ENCODE peak calls at places on chromosomes 1 and 21, in four cellular contexts. One of them, this sample, is unnamed.

GRCh38 chr21:35528109-35529042 is 479.3 kb upstream of the RUNX1 start:
- DNase-seq in astrocyte of the cerebellum: no peak
- DNase-seq in hepatocyte: no peak
- DNase-seq in fibroblast of mammary gland: no peak
- DNase-seq in this sample: no peak

GRCh38 chr1:232937741-232938375 is 12.6 kb upstream of the NTPCR start:
- DNase-seq in astrocyte of the cerebellum: no peak
- DNase-seq in hepatocyte: no peak
- DNase-seq in fibroblast of mammary gland: no peak
- DNase-seq in this sample: no peak

GRCh38 chr21:34734696-34735095 is 65.9 kb downstream of the CLIC6 start:
- DNase-seq in astrocyte of the cerebellum: no peak
- DNase-seq in hepatocyte: no peak
- DNase-seq in fibroblast of mammary gland: peak
- DNase-seq in this sample: no peak

GRCh38 chr1:147654511-147654910 is 15.8 kb downstream of the ACP6 start:
- DNase-seq in astrocyte of the cerebellum: no peak
- DNase-seq in hepatocyte: no peak
- DNase-seq in fibroblast of mammary gland: no peak
- DNase-seq in this sample: no peak

GRCh38 chr1:205927247-205927646 is 16.0 kb downstream of the SLC26A9 start:
- DNase-seq in astrocyte of the cerebellum: no peak
- DNase-seq in hepatocyte: no peak
- DNase-seq in fibroblast of mammary gland: no peak
- DNase-seq in this sample: no peak

GRCh38 chr1:212255705-212256307 is 29.4 kb upstream of the PPP2R5A start:
- DNase-seq in astrocyte of the cerebellum: no peak
- DNase-seq in hepatocyte: no peak
- DNase-seq in fibroblast of mammary gland: no peak
- DNase-seq in this sample: no peak

GRCh38 chr1:212127219-212127618 is 91.7 kb downstream of the DTL start:
- DNase-seq in astrocyte of the cerebellum: no peak
- DNase-seq in hepatocyte: no peak
- DNase-seq in fibroblast of mammary gland: no peak
- DNase-seq in this sample: no peak

GRCh38 chr1:186578325-186579016 is 101.8 kb downstream of the PTGS2 start:
- DNase-seq in astrocyte of the cerebellum: no peak
- DNase-seq in hepatocyte: peak
- DNase-seq in fibroblast of mammary gland: no peak
- DNase-seq in this sample: no peak

GRCh38 chr1:229013981-229014380 is 256.9 kb upstream of the RAB4A start:
- DNase-seq in astrocyte of the cerebellum: no peak
- DNase-seq in hepatocyte: no peak
- DNase-seq in fibroblast of mammary gland: no peak
- DNase-seq in this sample: no peak

GRCh38 chr1:110524311-110525249 is 5.6 kb upstream of the KCNA10 start:
- DNase-seq in astrocyte of the cerebellum: no peak
- DNase-seq in hepatocyte: peak
- DNase-seq in fibroblast of mammary gland: peak
- DNase-seq in this sample: no peak

GRCh38 chr1:30232288-30232899 is 491.0 kb downstream of the MATN1 start:
- DNase-seq in astrocyte of the cerebellum: no peak
- DNase-seq in hepatocyte: peak
- DNase-seq in fibroblast of mammary gland: peak
- DNase-seq in this sample: no peak

GRCh38 chr21:35940074-35940927 is 120.0 kb downstream of the SETD4 start:
- DNase-seq in astrocyte of the cerebellum: peak
- DNase-seq in hepatocyte: peak
- DNase-seq in fibroblast of mammary gland: peak
- DNase-seq in this sample: peak

GRCh38 chr1:63662056-63662836 is 69.0 kb downstream of the PGM1 start:
- DNase-seq in astrocyte of the cerebellum: peak
- DNase-seq in hepatocyte: no peak
- DNase-seq in fibroblast of mammary gland: peak
- DNase-seq in this sample: no peak

GRCh38 chr1:192225713-192226112 is 67.5 kb downstream of the RGS18 start:
- DNase-seq in astrocyte of the cerebellum: peak
- DNase-seq in hepatocyte: no peak
- DNase-seq in fibroblast of mammary gland: peak
- DNase-seq in this sample: no peak

GRCh38 chr1:66353207-66353606 is 180.7 kb upstream of the SGIP1 start:
- DNase-seq in astrocyte of the cerebellum: no peak
- DNase-seq in hepatocyte: no peak
- DNase-seq in fibroblast of mammary gland: no peak
- DNase-seq in this sample: no peak

GRCh38 chr1:108590947-108591346 is 31.0 kb downstream of the EEIG2 start:
- DNase-seq in astrocyte of the cerebellum: peak
- DNase-seq in hepatocyte: peak
- DNase-seq in fibroblast of mammary gland: peak
- DNase-seq in this sample: peak

GRCh38 chr1:96464991-96465875 is 256.4 kb upstream of the PTBP2 start:
- DNase-seq in astrocyte of the cerebellum: no peak
- DNase-seq in hepatocyte: no peak
- DNase-seq in fibroblast of mammary gland: peak
- DNase-seq in this sample: no peak

GRCh38 chr1:221837886-221838285 is 96.0 kb upstream of the DUSP10 start:
- DNase-seq in astrocyte of the cerebellum: no peak
- DNase-seq in hepatocyte: no peak
- DNase-seq in fibroblast of mammary gland: no peak
- DNase-seq in this sample: no peak

GRCh38 chr1:54273837-54274192 is 73.8 kb downstream of the MRPL37 start:
- DNase-seq in astrocyte of the cerebellum: no peak
- DNase-seq in hepatocyte: peak
- DNase-seq in fibroblast of mammary gland: peak
- DNase-seq in this sample: no peak

GRCh38 chr1:13828454-13829151 is 128.6 kb downstream of the PRDM2 start:
- DNase-seq in astrocyte of the cerebellum: no peak
- DNase-seq in hepatocyte: peak
- DNase-seq in fibroblast of mammary gland: peak
- DNase-seq in this sample: no peak

GRCh38 chr1:206524739-206525364 is 17.5 kb downstream of the RASSF5 start:
- DNase-seq in astrocyte of the cerebellum: no peak
- DNase-seq in hepatocyte: no peak
- DNase-seq in fibroblast of mammary gland: no peak
- DNase-seq in this sample: no peak

GRCh38 chr1:229664133-229664689 is 38.2 kb downstream of the URB2 start:
- DNase-seq in astrocyte of the cerebellum: no peak
- DNase-seq in hepatocyte: peak
- DNase-seq in fibroblast of mammary gland: peak
- DNase-seq in this sample: peak

GRCh38 chr21:46153259-46154154 is 1.9 kb downstream of the FTCD start:
- DNase-seq in astrocyte of the cerebellum: no peak
- DNase-seq in hepatocyte: peak
- DNase-seq in fibroblast of mammary gland: no peak
- DNase-seq in this sample: no peak

GRCh38 chr1:32025515-32025914 is 11.8 kb downstream of the KHDRBS1 start:
- DNase-seq in astrocyte of the cerebellum: no peak
- DNase-seq in hepatocyte: no peak
- DNase-seq in fibroblast of mammary gland: no peak
- DNase-seq in this sample: no peak

GRCh38 chr1:244027491-244027890 is 23.6 kb upstream of the ZBTB18 start:
- DNase-seq in astrocyte of the cerebellum: no peak
- DNase-seq in hepatocyte: no peak
- DNase-seq in fibroblast of mammary gland: no peak
- DNase-seq in this sample: no peak

GRCh38 chr1:113453771-113454083 is 63.4 kb downstream of the MAGI3 start:
- DNase-seq in astrocyte of the cerebellum: no peak
- DNase-seq in hepatocyte: no peak
- DNase-seq in fibroblast of mammary gland: no peak
- DNase-seq in this sample: no peak

GRCh38 chr1:29455781-29456180 is 219.5 kb downstream of the PTPRU start:
- DNase-seq in astrocyte of the cerebellum: no peak
- DNase-seq in hepatocyte: no peak
- DNase-seq in fibroblast of mammary gland: no peak
- DNase-seq in this sample: no peak

GRCh38 chr1:185864889-185865288 is 130.7 kb downstream of the HMCN1 start:
- DNase-seq in astrocyte of the cerebellum: peak
- DNase-seq in hepatocyte: no peak
- DNase-seq in fibroblast of mammary gland: peak
- DNase-seq in this sample: no peak

GRCh38 chr1:87399264-87399663 is 70.6 kb downstream of the LMO4 start:
- DNase-seq in astrocyte of the cerebellum: no peak
- DNase-seq in hepatocyte: no peak
- DNase-seq in fibroblast of mammary gland: peak
- DNase-seq in this sample: no peak

GRCh38 chr1:7376676-7377075 is 394.4 kb upstream of the VAMP3 start:
- DNase-seq in astrocyte of the cerebellum: no peak
- DNase-seq in hepatocyte: no peak
- DNase-seq in fibroblast of mammary gland: no peak
- DNase-seq in this sample: no peak

GRCh38 chr1:207748737-207749528 is 2.9 kb upstream of the CD46 start:
- DNase-seq in astrocyte of the cerebellum: no peak
- DNase-seq in hepatocyte: no peak
- DNase-seq in fibroblast of mammary gland: no peak
- DNase-seq in this sample: peak

GRCh38 chr1:58005212-58005611 is 541.3 kb downstream of the OMA1 start:
- DNase-seq in astrocyte of the cerebellum: no peak
- DNase-seq in hepatocyte: no peak
- DNase-seq in fibroblast of mammary gland: no peak
- DNase-seq in this sample: no peak

GRCh38 chr1:20142001-20142710 is 3.0 kb downstream of the PLA2G2F start:
- DNase-seq in astrocyte of the cerebellum: no peak
- DNase-seq in hepatocyte: no peak
- DNase-seq in fibroblast of mammary gland: no peak
- DNase-seq in this sample: no peak

GRCh38 chr1:61051455-61052392 is 30.6 kb upstream of the NFIA start:
- DNase-seq in astrocyte of the cerebellum: no peak
- DNase-seq in hepatocyte: no peak
- DNase-seq in fibroblast of mammary gland: peak
- DNase-seq in this sample: no peak

GRCh38 chr1:90412563-90412962 is 304.5 kb downstream of the BARHL2 start:
- DNase-seq in astrocyte of the cerebellum: no peak
- DNase-seq in hepatocyte: no peak
- DNase-seq in fibroblast of mammary gland: no peak
- DNase-seq in this sample: no peak

GRCh38 chr1:90411155-90411554 is 305.9 kb downstream of the BARHL2 start:
- DNase-seq in astrocyte of the cerebellum: no peak
- DNase-seq in hepatocyte: peak
- DNase-seq in fibroblast of mammary gland: no peak
- DNase-seq in this sample: no peak

GRCh38 chr1:90413519-90413918 is 303.6 kb downstream of the BARHL2 start:
- DNase-seq in astrocyte of the cerebellum: no peak
- DNase-seq in hepatocyte: no peak
- DNase-seq in fibroblast of mammary gland: no peak
- DNase-seq in this sample: no peak

GRCh38 chr1:90414201-90414600 is 302.9 kb downstream of the BARHL2 start:
- DNase-seq in astrocyte of the cerebellum: no peak
- DNase-seq in hepatocyte: no peak
- DNase-seq in fibroblast of mammary gland: no peak
- DNase-seq in this sample: no peak

GRCh38 chr1:90417139-90417538 is 300.0 kb downstream of the BARHL2 start:
- DNase-seq in astrocyte of the cerebellum: peak
- DNase-seq in hepatocyte: no peak
- DNase-seq in fibroblast of mammary gland: no peak
- DNase-seq in this sample: no peak
- H3K4me3 ChIP-seq in astrocyte of the cerebellum: no peak
- H3K4me3 ChIP-seq in hepatocyte: no peak
- H3K4me3 ChIP-seq in fibroblast of mammary gland: no peak
- H3K4me3 ChIP-seq in this sample: no peak

GRCh38 chr1:89640440-89640839 is 7.5 kb downstream of the LRRC8C start:
- DNase-seq in astrocyte of the cerebellum: no peak
- DNase-seq in hepatocyte: no peak
- DNase-seq in fibroblast of mammary gland: no peak
- DNase-seq in this sample: no peak
- TF ChIP-seq CTCF in astrocyte of the cerebellum: no peak
- TF ChIP-seq CTCF in hepatocyte: no peak
- TF ChIP-seq CTCF in fibroblast of mammary gland: no peak
- TF ChIP-seq CTCF in this sample: no peak

GRCh38 chr1:35573198-35573775 is at the start of gene TFAP2E:
- DNase-seq in astrocyte of the cerebellum: no peak
- DNase-seq in hepatocyte: no peak
- DNase-seq in fibroblast of mammary gland: peak
- DNase-seq in this sample: no peak
- H3K4me3 ChIP-seq in astrocyte of the cerebellum: peak
- H3K4me3 ChIP-seq in hepatocyte: peak
- H3K4me3 ChIP-seq in fibroblast of mammary gland: peak
- H3K4me3 ChIP-seq in this sample: peak

GRCh38 chr1:46622341-46622740 is 5.7 kb upstream of the MOB3C start:
- DNase-seq in astrocyte of the cerebellum: no peak
- DNase-seq in hepatocyte: no peak
- DNase-seq in fibroblast of mammary gland: peak
- DNase-seq in this sample: no peak
- TF ChIP-seq CTCF in astrocyte of the cerebellum: peak
- TF ChIP-seq CTCF in hepatocyte: peak
- TF ChIP-seq CTCF in fibroblast of mammary gland: peak
- TF ChIP-seq CTCF in this sample: peak

GRCh38 chr1:84481317-84481716 is 2.3 kb downstream of the RPF1 start:
- DNase-seq in astrocyte of the cerebellum: no peak
- DNase-seq in hepatocyte: no peak
- DNase-seq in fibroblast of mammary gland: no peak
- DNase-seq in this sample: no peak
- H3K4me3 ChIP-seq in astrocyte of the cerebellum: no peak
- H3K4me3 ChIP-seq in hepatocyte: no peak
- H3K4me3 ChIP-seq in fibroblast of mammary gland: no peak
- H3K4me3 ChIP-seq in this sample: no peak

GRCh38 chr1:85888961-85889360 is 180.7 kb upstream of the ZNHIT6 start:
- DNase-seq in astrocyte of the cerebellum: no peak
- DNase-seq in hepatocyte: no peak
- DNase-seq in fibroblast of mammary gland: no peak
- DNase-seq in this sample: no peak

GRCh38 chr1:85898861-85899260 is 190.6 kb upstream of the ZNHIT6 start:
- DNase-seq in astrocyte of the cerebellum: peak
- DNase-seq in hepatocyte: no peak
- DNase-seq in fibroblast of mammary gland: peak
- DNase-seq in this sample: no peak

DNA sequence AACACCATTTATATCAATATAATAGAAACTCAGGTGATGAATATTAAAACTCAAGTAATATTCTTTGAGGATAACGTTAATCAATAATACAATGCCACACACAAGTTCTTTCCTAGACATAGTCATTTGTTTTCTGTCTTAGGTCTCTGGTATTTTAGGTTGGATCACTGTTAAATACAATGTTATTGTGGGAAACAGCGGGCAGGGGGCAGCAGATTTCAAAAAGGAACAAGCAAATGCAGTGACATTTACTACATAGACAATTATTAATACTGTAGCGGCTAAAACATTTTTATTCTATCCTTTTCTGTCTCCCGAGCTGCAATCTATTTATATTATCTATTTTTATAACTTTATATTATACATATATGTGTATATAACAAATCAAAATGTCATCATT is 186.4 kb upstream of the ZNHIT6 start:
- DNase-seq in astrocyte of the cerebellum: peak
- DNase-seq in hepatocyte: peak
- DNase-seq in fibroblast of mammary gland: peak
- DNase-seq in this sample: no peak
- TF ChIP-seq CTCF in astrocyte of the cerebellum: peak
- TF ChIP-seq CTCF in hepatocyte: peak
- TF ChIP-seq CTCF in fibroblast of mammary gland: peak
- TF ChIP-seq CTCF in this sample: peak